ENCODE peak calls at places on chromosomes 16 and 17, in four cellular contexts. One of them, this sample, is unnamed.
A peak's percentile ranks its signal among the peaks of the same experiment; 100 is the strongest.

GRCh38 chr16:63129411-63130125 is 1093.3 kb upstream of the CDH8 start:
- DNase-seq in psoas muscle: no peak
- DNase-seq in CD8-positive, alpha-beta memory T cell: no peak
- DNase-seq in HCT116: no peak
- DNase-seq in this sample: no peak

GRCh38 chr17:18877104-18877503 is 19.2 kb downstream of the PRPSAP2 start:
- DNase-seq in CD8-positive, alpha-beta memory T cell: no peak
- DNase-seq in psoas muscle: no peak
- DNase-seq in HCT116: no peak
- DNase-seq in this sample: no peak

GRCh38 chr17:55661963-55662834 is 60.5 kb downstream of the TMEM100 start:
- DNase-seq in HCT116: no peak
- DNase-seq in CD8-positive, alpha-beta memory T cell: no peak
- DNase-seq in psoas muscle: no peak
- DNase-seq in this sample: no peak

GRCh38 chr17:45136846-45137560 is 1.5 kb downstream of the ACBD4 start:
- DNase-seq in psoas muscle: no peak
- DNase-seq in CD8-positive, alpha-beta memory T cell: peak; percentile 36
- DNase-seq in HCT116: no peak
- DNase-seq in this sample: no peak

GRCh38 chr17:965311-965989 is 14.1 kb downstream of the NXN start:
- DNase-seq in psoas muscle: no peak
- DNase-seq in HCT116: no peak
- DNase-seq in CD8-positive, alpha-beta memory T cell: no peak
- DNase-seq in this sample: no peak

GRCh38 chr17:34382586-34383224 is 19.7 kb upstream of the CCL1 start:
- DNase-seq in CD8-positive, alpha-beta memory T cell: no peak
- DNase-seq in psoas muscle: no peak
- DNase-seq in HCT116: no peak
- DNase-seq in this sample: no peak

GRCh38 chr17:1542316-1542715 is 20.3 kb downstream of the PITPNA start:
- DNase-seq in psoas muscle: no peak
- DNase-seq in CD8-positive, alpha-beta memory T cell: no peak
- DNase-seq in HCT116: no peak
- DNase-seq in this sample: no peak

GRCh38 chr17:31580331-31581021 is 189.0 kb downstream of the RAB11FIP4 start:
- DNase-seq in psoas muscle: peak; percentile 60
- DNase-seq in CD8-positive, alpha-beta memory T cell: no peak
- DNase-seq in HCT116: no peak
- DNase-seq in this sample: no peak

GRCh38 chr17:77126519-77126918 is 14.2 kb upstream of the SEC14L1 start:
- DNase-seq in HCT116: no peak
- DNase-seq in psoas muscle: no peak
- DNase-seq in CD8-positive, alpha-beta memory T cell: no peak
- DNase-seq in this sample: no peak

GRCh38 chr17:40530988-40531971 is 29.9 kb upstream of the TNS4 start:
- DNase-seq in CD8-positive, alpha-beta memory T cell: peak; percentile 83
- DNase-seq in HCT116: no peak
- DNase-seq in psoas muscle: no peak
- DNase-seq in this sample: peak; percentile 70

GRCh38 chr17:2904135-2904534 is 107.9 kb downstream of the RAP1GAP2 start:
- DNase-seq in HCT116: no peak
- DNase-seq in CD8-positive, alpha-beta memory T cell: no peak
- DNase-seq in psoas muscle: no peak
- DNase-seq in this sample: no peak

GRCh38 chr17:63358956-63359355 is 87.2 kb downstream of the CYB561 start:
- DNase-seq in HCT116: no peak
- DNase-seq in CD8-positive, alpha-beta memory T cell: no peak
- DNase-seq in psoas muscle: no peak
- DNase-seq in this sample: no peak

GRCh38 chr16:31354394-31355291 is at the start of gene ITGAX:
- DNase-seq in CD8-positive, alpha-beta memory T cell: peak; percentile 72
- DNase-seq in HCT116: no peak
- DNase-seq in psoas muscle: peak; percentile 53
- DNase-seq in this sample: no peak

GRCh38 chr16:23288726-23289512 is 13.2 kb upstream of the SCNN1B start:
- DNase-seq in psoas muscle: no peak
- DNase-seq in CD8-positive, alpha-beta memory T cell: no peak
- DNase-seq in HCT116: no peak
- DNase-seq in this sample: no peak

GRCh38 chr17:17514993-17515920 is 19.1 kb upstream of the RASD1 start:
- DNase-seq in psoas muscle: peak; percentile 56
- DNase-seq in CD8-positive, alpha-beta memory T cell: no peak
- DNase-seq in HCT116: no peak
- DNase-seq in this sample: no peak

GRCh38 chr17:80706454-80706853 is 161.8 kb downstream of the RPTOR start:
- DNase-seq in CD8-positive, alpha-beta memory T cell: no peak
- DNase-seq in psoas muscle: no peak
- DNase-seq in HCT116: no peak
- DNase-seq in this sample: no peak

GRCh38 chr17:78839762-78840529 is 668 bp downstream of the USP36 start:
- DNase-seq in CD8-positive, alpha-beta memory T cell: peak; percentile 73
- DNase-seq in psoas muscle: peak; percentile 56
- DNase-seq in HCT116: no peak
- DNase-seq in this sample: peak; percentile 85

GRCh38 chr16:59330030-59330670 is 596.0 kb upstream of the GOT2 start:
- DNase-seq in HCT116: no peak
- DNase-seq in psoas muscle: no peak
- DNase-seq in CD8-positive, alpha-beta memory T cell: no peak
- DNase-seq in this sample: no peak

GRCh38 chr16:67844441-67844840 is 2.3 kb upstream of the NUTF2 start:
- DNase-seq in psoas muscle: no peak
- DNase-seq in HCT116: no peak
- DNase-seq in CD8-positive, alpha-beta memory T cell: no peak
- DNase-seq in this sample: no peak

GRCh38 chr16:67201411-67202345 is 2.7 kb downstream of the ELMO3 start:
- DNase-seq in psoas muscle: no peak
- DNase-seq in CD8-positive, alpha-beta memory T cell: no peak
- DNase-seq in HCT116: no peak
- DNase-seq in this sample: no peak

GRCh38 chr16:1458977-1459341 is 14.6 kb upstream of the CCDC154 start:
- DNase-seq in CD8-positive, alpha-beta memory T cell: peak; percentile 39
- DNase-seq in HCT116: no peak
- DNase-seq in psoas muscle: no peak
- DNase-seq in this sample: no peak

GRCh38 chr16:11168386-11169065 is 87.5 kb downstream of the SOCS1 start:
- DNase-seq in HCT116: no peak
- DNase-seq in CD8-positive, alpha-beta memory T cell: no peak
- DNase-seq in psoas muscle: no peak
- DNase-seq in this sample: no peak

GRCh38 chr17:20981046-20981920 is 61.5 kb downstream of the USP22 start:
- DNase-seq in CD8-positive, alpha-beta memory T cell: no peak
- DNase-seq in HCT116: no peak
- DNase-seq in psoas muscle: no peak
- DNase-seq in this sample: no peak

GRCh38 chr17:31488264-31488981 is 96.9 kb downstream of the RAB11FIP4 start:
- DNase-seq in psoas muscle: no peak
- DNase-seq in HCT116: no peak
- DNase-seq in CD8-positive, alpha-beta memory T cell: no peak
- DNase-seq in this sample: no peak

GRCh38 chr16:19008770-19009169 is 25.0 kb downstream of the TMC7 start:
- DNase-seq in psoas muscle: no peak
- DNase-seq in HCT116: no peak
- DNase-seq in CD8-positive, alpha-beta memory T cell: no peak
- DNase-seq in this sample: no peak

GRCh38 chr16:23342083-23342640 is 40.1 kb downstream of the SCNN1B start:
- DNase-seq in HCT116: no peak
- DNase-seq in psoas muscle: no peak
- DNase-seq in CD8-positive, alpha-beta memory T cell: no peak
- DNase-seq in this sample: no peak

GRCh38 chr16:83891742-83892141 is 7.2 kb upstream of the MLYCD start:
- DNase-seq in psoas muscle: no peak
- DNase-seq in HCT116: no peak
- DNase-seq in CD8-positive, alpha-beta memory T cell: no peak
- DNase-seq in this sample: no peak

GRCh38 chr17:55354010-55354409 is 67.6 kb downstream of the MMD start:
- DNase-seq in HCT116: no peak
- DNase-seq in CD8-positive, alpha-beta memory T cell: no peak
- DNase-seq in psoas muscle: no peak
- DNase-seq in this sample: no peak

GRCh38 chr16:66599726-66600125 is 4.8 kb upstream of the CMTM3 start:
- DNase-seq in psoas muscle: no peak
- DNase-seq in HCT116: no peak
- DNase-seq in CD8-positive, alpha-beta memory T cell: no peak
- DNase-seq in this sample: no peak

GRCh38 chr17:16463341-16464000 is 28.5 kb downstream of the LRRC75A start:
- DNase-seq in CD8-positive, alpha-beta memory T cell: no peak
- DNase-seq in HCT116: no peak
- DNase-seq in psoas muscle: peak; percentile 47
- DNase-seq in this sample: no peak

GRCh38 chr17:74181341-74181740 is 22.1 kb upstream of the RPL38 start:
- DNase-seq in HCT116: no peak
- DNase-seq in psoas muscle: no peak
- DNase-seq in CD8-positive, alpha-beta memory T cell: peak; percentile 3
- DNase-seq in this sample: no peak

GRCh38 chr16:24015923-24016322 is 180.1 kb downstream of the PRKCB start:
- DNase-seq in CD8-positive, alpha-beta memory T cell: no peak
- DNase-seq in HCT116: no peak
- DNase-seq in psoas muscle: no peak
- DNase-seq in this sample: no peak

GRCh38 chr17:8125947-8126305 is 2.0 kb upstream of the HES7 start:
- DNase-seq in HCT116: no peak
- DNase-seq in psoas muscle: no peak
- DNase-seq in CD8-positive, alpha-beta memory T cell: no peak
- DNase-seq in this sample: no peak

GRCh38 chr17:57455063-57455914 is 199.0 kb downstream of the MSI2 start:
- DNase-seq in CD8-positive, alpha-beta memory T cell: peak; percentile 53
- DNase-seq in psoas muscle: no peak
- DNase-seq in HCT116: no peak
- DNase-seq in this sample: no peak

GRCh38 chr16:8634991-8635736 is 13.7 kb downstream of the METTL22 start:
- DNase-seq in HCT116: no peak
- DNase-seq in CD8-positive, alpha-beta memory T cell: no peak
- DNase-seq in psoas muscle: no peak
- DNase-seq in this sample: no peak

GRCh38 chr17:57549996-57550395 is 195.1 kb downstream of the CCDC182 start:
- DNase-seq in CD8-positive, alpha-beta memory T cell: no peak
- DNase-seq in psoas muscle: no peak
- DNase-seq in HCT116: no peak
- DNase-seq in this sample: no peak

GRCh38 chr17:29214215-29215146 is 32.2 kb upstream of the CRYBA1 start:
- DNase-seq in HCT116: no peak
- DNase-seq in psoas muscle: no peak
- DNase-seq in CD8-positive, alpha-beta memory T cell: no peak
- DNase-seq in this sample: no peak

GRCh38 chr17:42177684-42178083 is 3.3 kb downstream of the KCNH4 start:
- DNase-seq in HCT116: no peak
- DNase-seq in CD8-positive, alpha-beta memory T cell: no peak
- DNase-seq in psoas muscle: no peak
- DNase-seq in this sample: no peak
- H3K27me3 ChIP-seq in HCT116: peaks cover 3% of the 10 kb centered on the region
- H3K27me3 ChIP-seq in CD8-positive, alpha-beta memory T cell: no peaks in the 10 kb centered on the region
- H3K27me3 ChIP-seq in psoas muscle: peaks cover 7% of the 10 kb centered on the region
- H3K27me3 ChIP-seq in this sample: peaks cover 28% of the 10 kb centered on the region

GRCh38 chr16:87092958-87093357 is 224.2 kb downstream of the C16orf95 start:
- DNase-seq in HCT116: no peak
- DNase-seq in CD8-positive, alpha-beta memory T cell: no peak
- DNase-seq in psoas muscle: no peak
- DNase-seq in this sample: no peak
- H3K27me3 ChIP-seq in HCT116: peaks cover 17% of the 10 kb centered on the region
- H3K27me3 ChIP-seq in CD8-positive, alpha-beta memory T cell: no peaks in the 10 kb centered on the region
- H3K27me3 ChIP-seq in psoas muscle: no peaks in the 10 kb centered on the region
- H3K27me3 ChIP-seq in this sample: peaks cover 16% of the 10 kb centered on the region

GRCh38 chr16:88539652-88540345 is 30.4 kb upstream of the ZC3H18 start:
- DNase-seq in HCT116: no peak
- DNase-seq in psoas muscle: no peak
- DNase-seq in CD8-positive, alpha-beta memory T cell: no peak
- DNase-seq in this sample: no peak
- H3K27me3 ChIP-seq in HCT116: no peaks in the 10 kb centered on the region
- H3K27me3 ChIP-seq in psoas muscle: peaks cover 12% of the 10 kb centered on the region
- H3K27me3 ChIP-seq in CD8-positive, alpha-beta memory T cell: peaks cover 19% of the 10 kb centered on the region
- H3K27me3 ChIP-seq in this sample: peaks cover 47% of the 10 kb centered on the region

DNA sequence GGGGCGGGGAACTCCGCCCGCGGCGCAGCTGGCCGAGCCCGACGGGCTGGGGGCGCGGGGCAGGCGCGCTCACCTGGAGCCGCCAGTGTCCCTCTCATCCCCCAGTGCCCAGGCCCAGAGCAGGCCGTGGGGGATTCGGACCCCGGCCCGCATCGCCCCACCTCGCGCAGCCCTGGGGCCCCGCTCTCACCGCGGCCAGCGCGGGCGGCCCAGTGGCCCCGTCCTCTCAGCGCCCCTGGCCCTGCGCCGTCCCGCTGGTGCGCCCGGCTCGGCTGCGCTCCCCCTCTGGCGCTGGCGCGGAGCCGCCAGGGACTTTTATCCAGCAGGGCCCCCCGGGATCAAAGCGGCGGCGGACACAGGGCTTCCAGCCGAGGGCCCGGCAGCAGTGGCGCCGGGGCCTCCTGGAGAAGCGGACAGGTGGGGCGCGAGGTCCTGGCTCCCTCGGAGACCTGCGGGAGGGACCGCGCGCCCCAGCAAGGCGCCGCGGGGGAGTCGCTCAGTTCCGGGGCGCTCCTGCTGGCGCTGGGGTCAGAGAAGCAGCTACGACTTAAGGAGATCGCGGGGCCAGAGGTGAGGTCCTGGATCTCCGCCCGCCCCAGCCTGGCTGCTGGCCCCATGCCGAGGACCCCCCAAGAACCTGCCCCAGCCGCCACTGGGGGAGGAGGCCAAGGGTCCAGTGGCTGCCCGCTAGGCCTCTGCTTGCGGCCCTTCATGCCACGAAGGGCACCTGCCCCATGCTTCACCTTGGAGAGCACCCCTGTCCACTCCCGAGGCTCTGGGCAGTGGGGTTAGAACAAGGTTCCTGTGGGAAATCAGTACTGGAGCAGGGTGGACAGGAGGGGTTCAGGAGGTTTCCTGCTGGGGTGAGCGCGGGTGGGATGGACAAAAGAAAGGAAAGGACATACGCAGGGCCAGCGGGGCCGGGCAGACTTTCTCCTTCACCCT is 839 bp upstream of the NOTUM start:
- DNase-seq in psoas muscle: no peak
- DNase-seq in HCT116: no peak
- DNase-seq in CD8-positive, alpha-beta memory T cell: no peak
- DNase-seq in this sample: no peak
- H3K27me3 ChIP-seq in psoas muscle: peaks cover 3% of the 10 kb centered on the region
- H3K27me3 ChIP-seq in HCT116: no peaks in the 10 kb centered on the region
- H3K27me3 ChIP-seq in CD8-positive, alpha-beta memory T cell: peaks cover 13% of the 10 kb centered on the region
- H3K27me3 ChIP-seq in this sample: peaks cover 70% of the 10 kb centered on the region

GRCh38 chr16:15746332-15746731 is 96.3 kb downstream of the NDE1 start:
- DNase-seq in HCT116: no peak
- DNase-seq in CD8-positive, alpha-beta memory T cell: no peak
- DNase-seq in psoas muscle: no peak
- DNase-seq in this sample: no peak

GRCh38 chr16:15749371-15749770 is 99.3 kb downstream of the NDE1 start:
- DNase-seq in psoas muscle: no peak
- DNase-seq in HCT116: no peak
- DNase-seq in CD8-positive, alpha-beta memory T cell: no peak
- DNase-seq in this sample: no peak

GRCh38 chr16:15749985-15750384 is 99.9 kb downstream of the NDE1 start:
- DNase-seq in CD8-positive, alpha-beta memory T cell: no peak
- DNase-seq in HCT116: no peak
- DNase-seq in psoas muscle: no peak
- DNase-seq in this sample: no peak

GRCh38 chr16:15748654-15749053 is 98.6 kb downstream of the NDE1 start:
- DNase-seq in CD8-positive, alpha-beta memory T cell: no peak
- DNase-seq in HCT116: no peak
- DNase-seq in psoas muscle: no peak
- DNase-seq in this sample: no peak

GRCh38 chr16:15747937-15748336 is 97.9 kb downstream of the NDE1 start:
- DNase-seq in CD8-positive, alpha-beta memory T cell: no peak
- DNase-seq in psoas muscle: no peak
- DNase-seq in HCT116: no peak
- DNase-seq in this sample: no peak
- H3K27me3 ChIP-seq in CD8-positive, alpha-beta memory T cell: no peaks in the 10 kb centered on the region
- H3K27me3 ChIP-seq in psoas muscle: no peaks in the 10 kb centered on the region
- H3K27me3 ChIP-seq in HCT116: no peaks in the 10 kb centered on the region
- H3K27me3 ChIP-seq in this sample: no peaks in the 10 kb centered on the region